ENCODE peak calls at places on chromosomes 13 and 19, in five cellular contexts. Q is transverse colon, G is stomach, P is GM23338, W is Panc1. N is an unnamed sample.

GRCh38 chr13:61774903-61775302 is 359.3 kb upstream of the PCDH20 start:
- DNase-seq in G (no peak), W (no peak), P (no peak), Q (no peak), N (no peak)

GRCh38 chr13:30881191-30881651 is 24.9 kb upstream of the MEDAG start:
- DNase-seq in G (no peak), P (no peak), Q (no peak), W (no peak), N (no peak)

GRCh38 chr13:86585826-86586225 is 786.6 kb upstream of the SLITRK6 start:
- DNase-seq in P (no peak), G (no peak), Q (peak), W (no peak), N (no peak)

GRCh38 chr19:1606138-1606651 is 933 bp upstream of the UQCR11 start:
- DNase-seq in W (no peak), G (peak), Q (no peak), P (no peak), N (no peak)

GRCh38 chr13:105446197-105446596 is 1089.3 kb downstream of the EFNB2 start:
- DNase-seq in W (no peak), Q (no peak), G (no peak), P (no peak), N (no peak)

GRCh38 chr13:111363591-111363990 is 43.1 kb downstream of the TEX29 start:
- DNase-seq in W (no peak), G (no peak), Q (no peak), P (no peak), N (no peak)

GRCh38 chr19:29785955-29786589 is 25.7 kb upstream of the CCNE1 start:
- DNase-seq in P (peak), G (no peak), W (no peak), Q (no peak), N (no peak)

GRCh38 chr19:1847684-1848398 is 442 bp downstream of the REXO1 start:
- DNase-seq in Q (peak), P (peak), G (no peak), W (no peak), N (no peak)

GRCh38 chr19:50214699-50215543 is 11.5 kb downstream of the MYH14 start:
- DNase-seq in P (peak), G (peak), W (no peak), Q (peak), N (peak)

GRCh38 chr13:100203696-100204367 is 114.9 kb downstream of the PCCA start:
- DNase-seq in P (no peak), W (no peak), Q (no peak), G (no peak), N (no peak)

GRCh38 chr19:42421101-42421500 is 6.1 kb downstream of the LIPE start:
- DNase-seq in Q (no peak), P (no peak), W (no peak), G (no peak), N (no peak)

GRCh38 chr13:90526711-90527110 is 820.8 kb upstream of the MIR17HG start:
- DNase-seq in G (no peak), Q (no peak), P (no peak), W (no peak), N (no peak)

GRCh38 chr19:6125571-6125989 is 9.9 kb upstream of the ACSBG2 start:
- DNase-seq in P (peak), G (peak), Q (peak), W (peak), N (peak)

GRCh38 chr13:26914624-26915023 is 154.0 kb upstream of the GPR12 start:
- DNase-seq in Q (no peak), W (no peak), G (no peak), P (no peak), N (no peak)

GRCh38 chr19:33417751-33418150 is 44.2 kb downstream of the CEBPG start:
- DNase-seq in W (no peak), P (no peak), G (no peak), Q (no peak), N (no peak)

GRCh38 chr13:42405665-42406390 is 133.9 kb downstream of the AKAP11 start:
- DNase-seq in G (no peak), Q (no peak), P (no peak), W (no peak), N (no peak)

GRCh38 chr13:35599385-35599784 is 122.9 kb upstream of the MAB21L1 start:
- DNase-seq in G (no peak), P (peak), Q (no peak), W (no peak), N (no peak)

GRCh38 chr19:35281303-35281702 is 1.0 kb upstream of the HAMP start:
- DNase-seq in P (no peak), W (no peak), G (no peak), Q (no peak), N (no peak)

GRCh38 chr13:80755925-80756324 is 415.0 kb upstream of the SPRY2 start:
- DNase-seq in G (no peak), P (no peak), Q (no peak), W (no peak), N (no peak)

GRCh38 chr13:83372786-83373185 is 509.5 kb downstream of the SLITRK1 start:
- DNase-seq in P (no peak), Q (no peak), G (no peak), W (no peak), N (no peak)

GRCh38 chr19:42294471-42295137 is 7.3 kb upstream of the PRR19 start:
- DNase-seq in Q (no peak), G (no peak), P (no peak), W (no peak), N (no peak)

GRCh38 chr19:49801966-49802661 is 11.0 kb downstream of the FUZ start:
- DNase-seq in W (no peak), Q (peak), G (peak), P (peak), N (peak)

GRCh38 chr19:5628470-5628869 is 5.6 kb downstream of the SAFB start:
- DNase-seq in Q (no peak), W (no peak), G (no peak), P (no peak), N (no peak)

GRCh38 chr19:56159009-56159501 is 16.8 kb upstream of the GALP start:
- DNase-seq in W (no peak), G (no peak), Q (no peak), P (no peak), N (no peak)

GRCh38 chr19:681029-681626 is 4.9 kb downstream of the FSTL3 start:
- DNase-seq in W (no peak), G (peak), P (peak), Q (peak), N (peak)

GRCh38 chr13:52787212-52787611 is 47.6 kb upstream of the CNMD start:
- DNase-seq in G (no peak), W (no peak), Q (no peak), P (no peak), N (no peak)

GRCh38 chr13:90824027-90824426 is 523.5 kb upstream of the MIR17HG start:
- DNase-seq in G (no peak), P (no peak), W (no peak), Q (no peak), N (no peak)

GRCh38 chr19:41226053-41226873 is 7.2 kb downstream of the AXL start:
- DNase-seq in Q (peak), G (peak), P (peak), W (no peak), N (peak)

GRCh38 chr13:54614729-54615128 is 1586.1 kb downstream of the OLFM4 start:
- DNase-seq in P (no peak), Q (no peak), G (no peak), W (no peak), N (no peak)

GRCh38 chr19:38728752-38729541 is 15.3 kb downstream of the CAPN12 start:
- DNase-seq in W (no peak), Q (no peak), G (no peak), P (no peak), N (no peak)

GRCh38 chr13:45621950-45622349 is 6.4 kb upstream of the ERICH6B start:
- DNase-seq in P (peak), W (no peak), Q (no peak), G (no peak), N (no peak)

GRCh38 chr19:13979224-13979623 is 26.9 kb downstream of the RFX1 start:
- DNase-seq in P (no peak), G (no peak), Q (no peak), W (no peak), N (no peak)
- H3K4me3 ChIP-seq in P (peak), G (peak), Q (peak), W (no peak), N (peak)

GRCh38 chr13:23069571-23069970 is 111.2 kb upstream of the SGCG start:
- DNase-seq in W (no peak), G (no peak), Q (no peak), P (no peak), N (no peak)
- TF ChIP-seq POLR2AphosphoS5 in W (no peak), G (no peak), Q (no peak), P (no peak), N (no peak)

GRCh38 chr19:13864513-13865242 is 12.3 kb upstream of the NANOS3 start:
- DNase-seq in G (no peak), W (no peak), Q (no peak), P (no peak), N (no peak)
- H3K4me3 ChIP-seq in G (peak), W (peak), Q (peak), P (peak), N (peak)

GRCh38 chr19:16199275-16199932 is 1.7 kb downstream of the AP1M1 start:
- DNase-seq in G (peak), P (no peak), Q (no peak), W (no peak), N (no peak)

GRCh38 chr19:16197188-16197621 is 506 bp upstream of the AP1M1 start:
- DNase-seq in Q (no peak), G (no peak), W (peak), P (no peak), N (no peak)

GRCh38 chr19:16200038-16200775 is 2.5 kb downstream of the AP1M1 start:
- DNase-seq in P (peak), G (no peak), Q (no peak), W (no peak), N (no peak)

GRCh38 chr19:16198363-16198636 is 589 bp downstream of the AP1M1 start:
- DNase-seq in G (no peak), Q (peak), P (no peak), W (no peak), N (no peak)

GRCh38 chr19:16197622-16198362 is at the start of gene AP1M1:
- DNase-seq in G (peak), W (peak), P (peak), Q (peak), N (peak)
- TF ChIP-seq POLR2AphosphoS5 in G (peak), W (peak), P (peak), Q (peak), N (no peak)

GRCh38 chr13:75365724-75366173 is 116.2 kb downstream of the TBC1D4 start:
- DNase-seq in Q (no peak), W (peak), G (no peak), P (peak), N (no peak)
- H3K4me3 ChIP-seq in Q (no peak), W (no peak), G (no peak), P (no peak), N (no peak)

N was measured in breast epithelium.